ENCODE peak calls at places on chromosomes 13 and 19, in nine cellular contexts. One of them, this sample, is unnamed.
A peak's percentile ranks its signal among the peaks of the same experiment; 100 is the strongest.

GRCh38 chr13:48449656-48450055 is 36.7 kb upstream of the LPAR6 start:
- DNase-seq in coronary artery: no peak
- DNase-seq in heart left ventricle: no peak
- DNase-seq in left ventricle myocardium inferior: no peak
- DNase-seq in colonic mucosa: no peak
- DNase-seq in pancreas: no peak
- DNase-seq in transverse colon: no peak
- DNase-seq in adrenal gland: no peak
- DNase-seq in spleen: no peak
- DNase-seq in this sample: no peak

GRCh38 chr19:53612762-53613526 is 18.9 kb upstream of the DPRX start:
- DNase-seq in spleen: no peak
- DNase-seq in pancreas: no peak
- DNase-seq in left ventricle myocardium inferior: no peak
- DNase-seq in heart left ventricle: no peak
- DNase-seq in coronary artery: no peak
- DNase-seq in adrenal gland: no peak
- DNase-seq in transverse colon: no peak
- DNase-seq in colonic mucosa: no peak
- DNase-seq in this sample: no peak

GRCh38 chr19:56566904-56567273 is 379 bp upstream of the ZNF470 start:
- DNase-seq in colonic mucosa: peak; percentile 67
- DNase-seq in heart left ventricle: peak; percentile 64
- DNase-seq in adrenal gland: peak; percentile 50
- DNase-seq in spleen: peak; percentile 84
- DNase-seq in coronary artery: no peak
- DNase-seq in transverse colon: peak; percentile 47
- DNase-seq in pancreas: peak; percentile 73
- DNase-seq in left ventricle myocardium inferior: peak; percentile 67
- DNase-seq in this sample: peak; percentile 54

GRCh38 chr13:106484755-106485193 is 50.7 kb downstream of the EFNB2 start:
- DNase-seq in transverse colon: no peak
- DNase-seq in coronary artery: no peak
- DNase-seq in adrenal gland: no peak
- DNase-seq in left ventricle myocardium inferior: no peak
- DNase-seq in colonic mucosa: no peak
- DNase-seq in heart left ventricle: peak; percentile 48
- DNase-seq in spleen: no peak
- DNase-seq in pancreas: no peak
- DNase-seq in this sample: no peak

GRCh38 chr19:41646589-41647204 is 19.8 kb upstream of the CEACAM4 start:
- DNase-seq in pancreas: peak; percentile 76
- DNase-seq in coronary artery: no peak
- DNase-seq in spleen: peak; percentile 84
- DNase-seq in left ventricle myocardium inferior: no peak
- DNase-seq in adrenal gland: peak; percentile 15
- DNase-seq in transverse colon: no peak
- DNase-seq in colonic mucosa: no peak
- DNase-seq in heart left ventricle: no peak
- DNase-seq in this sample: peak; percentile 21

GRCh38 chr13:31922724-31923123 is 108.8 kb upstream of the FRY start:
- DNase-seq in left ventricle myocardium inferior: no peak
- DNase-seq in transverse colon: no peak
- DNase-seq in pancreas: no peak
- DNase-seq in colonic mucosa: no peak
- DNase-seq in coronary artery: no peak
- DNase-seq in adrenal gland: no peak
- DNase-seq in heart left ventricle: no peak
- DNase-seq in spleen: no peak
- DNase-seq in this sample: no peak

GRCh38 chr19:16391301-16392055 is 66.9 kb downstream of the KLF2 start:
- DNase-seq in pancreas: no peak
- DNase-seq in heart left ventricle: no peak
- DNase-seq in colonic mucosa: no peak
- DNase-seq in coronary artery: no peak
- DNase-seq in spleen: peak; percentile 58
- DNase-seq in transverse colon: no peak
- DNase-seq in left ventricle myocardium inferior: no peak
- DNase-seq in adrenal gland: no peak
- DNase-seq in this sample: no peak

GRCh38 chr13:22454586-22454985 is 726.2 kb upstream of the SGCG start:
- DNase-seq in colonic mucosa: no peak
- DNase-seq in adrenal gland: peak; percentile 47
- DNase-seq in pancreas: no peak
- DNase-seq in spleen: no peak
- DNase-seq in left ventricle myocardium inferior: no peak
- DNase-seq in transverse colon: no peak
- DNase-seq in heart left ventricle: no peak
- DNase-seq in coronary artery: no peak
- DNase-seq in this sample: no peak

GRCh38 chr13:67230243-67230773 is at the start of gene PCDH9:
- DNase-seq in left ventricle myocardium inferior: peak; percentile 96
- DNase-seq in transverse colon: peak; percentile 87
- DNase-seq in spleen: peak; percentile 95
- DNase-seq in heart left ventricle: peak; percentile 96
- DNase-seq in coronary artery: peak; percentile 96
- DNase-seq in pancreas: peak; percentile 94
- DNase-seq in colonic mucosa: peak; percentile 94
- DNase-seq in adrenal gland: peak; percentile 93
- DNase-seq in this sample: peak; percentile 95

DNA sequence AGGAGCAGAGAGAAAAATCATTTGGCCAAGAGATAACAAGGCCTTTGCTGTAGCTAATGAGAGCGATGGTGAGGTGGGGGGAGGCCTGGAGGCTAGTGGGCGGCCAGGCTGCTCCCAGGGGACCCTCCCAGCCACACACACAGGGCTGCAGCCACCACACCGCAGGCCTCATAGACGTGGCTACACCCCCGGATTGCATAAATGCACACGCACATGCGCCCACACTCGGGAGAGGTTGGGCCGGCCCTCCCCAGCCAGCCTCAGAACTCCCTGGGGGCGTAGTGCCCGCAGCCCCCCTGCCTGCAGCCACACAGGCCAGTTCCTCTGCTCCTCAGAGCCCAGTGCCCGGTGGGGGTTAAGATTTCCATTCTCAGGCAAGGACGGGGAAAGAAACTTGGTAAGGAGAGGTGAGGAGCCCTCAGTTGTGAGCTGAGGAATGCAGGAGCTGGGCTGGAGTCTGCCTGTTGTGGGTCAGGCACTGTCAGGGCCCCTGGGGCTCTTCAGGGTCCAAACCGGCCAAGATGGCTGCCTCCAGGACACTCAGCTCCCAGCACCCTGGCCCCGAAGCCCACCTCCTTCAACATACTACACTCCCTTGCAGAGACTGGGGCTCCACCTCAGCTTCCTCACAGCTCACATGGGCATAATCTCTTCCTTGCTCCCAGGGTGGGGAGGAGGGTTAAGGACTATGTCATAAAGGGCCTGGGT is 8.0 kb downstream of the PTH2 start:
- DNase-seq in adrenal gland: no peak
- DNase-seq in heart left ventricle: no peak
- DNase-seq in left ventricle myocardium inferior: no peak
- DNase-seq in coronary artery: no peak
- DNase-seq in pancreas: no peak
- DNase-seq in colonic mucosa: no peak
- DNase-seq in spleen: no peak
- DNase-seq in transverse colon: no peak
- DNase-seq in this sample: no peak
- H3K27ac ChIP-seq in adrenal gland: no peak overlapping the region
- H3K27ac ChIP-seq in heart left ventricle: no peak overlapping the region
- H3K27ac ChIP-seq in left ventricle myocardium inferior: no peak overlapping the region
- H3K27ac ChIP-seq in coronary artery: no peak overlapping the region
- H3K27ac ChIP-seq in pancreas: no peak overlapping the region
- H3K27ac ChIP-seq in colonic mucosa: no peak overlapping the region
- H3K27ac ChIP-seq in spleen: no peak overlapping the region
- H3K27ac ChIP-seq in transverse colon: no peak overlapping the region
- H3K27ac ChIP-seq in this sample: no peak overlapping the region

DNA sequence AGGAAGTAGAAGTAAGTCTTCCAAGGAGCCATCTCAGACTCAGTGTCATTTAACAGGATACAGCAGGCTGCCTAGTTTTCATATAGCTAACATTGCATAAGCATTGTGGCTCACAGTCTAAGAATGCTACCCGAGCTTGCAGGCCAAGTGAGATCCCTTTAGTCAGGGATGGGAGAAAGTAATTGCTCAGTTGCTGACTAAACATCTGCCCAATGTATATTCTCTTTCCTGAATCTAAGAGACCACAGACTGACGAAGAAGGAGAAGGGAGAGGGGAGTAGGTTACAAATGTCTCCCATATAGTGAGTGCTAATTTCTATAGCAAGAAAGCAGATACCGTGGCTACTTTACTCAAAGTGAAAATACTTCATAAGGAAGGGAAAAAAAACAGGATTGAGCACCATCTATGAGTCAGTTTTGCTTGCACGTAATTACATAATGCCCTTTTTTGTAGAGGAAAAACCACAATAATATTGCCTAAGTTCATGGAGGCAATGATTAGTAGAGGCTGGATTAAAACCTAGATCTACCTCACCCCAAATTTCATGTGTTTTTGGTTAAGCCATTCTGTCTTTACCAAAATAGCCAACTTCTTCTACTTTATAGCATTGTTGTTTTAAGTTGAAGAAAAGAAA is 454.0 kb downstream of the COG6 start:
- DNase-seq in left ventricle myocardium inferior: no peak
- DNase-seq in spleen: no peak
- DNase-seq in coronary artery: no peak
- DNase-seq in transverse colon: no peak
- DNase-seq in heart left ventricle: no peak
- DNase-seq in colonic mucosa: no peak
- DNase-seq in adrenal gland: no peak
- DNase-seq in pancreas: no peak
- DNase-seq in this sample: no peak
- H3K27ac ChIP-seq in left ventricle myocardium inferior: no peak overlapping the region
- H3K27ac ChIP-seq in spleen: no peak overlapping the region
- H3K27ac ChIP-seq in coronary artery: peak overlapping the region; percentile 50
- H3K27ac ChIP-seq in transverse colon: no peak overlapping the region
- H3K27ac ChIP-seq in heart left ventricle: no peak overlapping the region
- H3K27ac ChIP-seq in colonic mucosa: no peak overlapping the region
- H3K27ac ChIP-seq in adrenal gland: no peak overlapping the region
- H3K27ac ChIP-seq in pancreas: no peak overlapping the region
- H3K27ac ChIP-seq in this sample: no peak overlapping the region

GRCh38 chr13:39656325-39656677 is 839 bp downstream of the COG6 start:
- DNase-seq in colonic mucosa: no peak
- DNase-seq in left ventricle myocardium inferior: no peak
- DNase-seq in pancreas: no peak
- DNase-seq in transverse colon: no peak
- DNase-seq in spleen: no peak
- DNase-seq in heart left ventricle: no peak
- DNase-seq in coronary artery: no peak
- DNase-seq in adrenal gland: no peak
- DNase-seq in this sample: no peak

GRCh38 chr13:39655569-39656324 is at the start of gene COG6:
- DNase-seq in transverse colon: peak; percentile 94
- DNase-seq in heart left ventricle: peak; percentile 87
- DNase-seq in left ventricle myocardium inferior: peak; percentile 92
- DNase-seq in coronary artery: peak; percentile 91
- DNase-seq in pancreas: peak; percentile 99
- DNase-seq in spleen: peak; percentile 97
- DNase-seq in colonic mucosa: peak; percentile 94
- DNase-seq in adrenal gland: peak; percentile 88
- DNase-seq in this sample: peak; percentile 89

GRCh38 chr13:39655041-39655568 is 357 bp upstream of the COG6 start:
- DNase-seq in coronary artery: no peak
- DNase-seq in colonic mucosa: no peak
- DNase-seq in spleen: no peak
- DNase-seq in transverse colon: no peak
- DNase-seq in pancreas: no peak
- DNase-seq in heart left ventricle: no peak
- DNase-seq in left ventricle myocardium inferior: no peak
- DNase-seq in adrenal gland: no peak
- DNase-seq in this sample: no peak
- H3K27ac ChIP-seq in coronary artery: peak overlapping the region; percentile 83
- H3K27ac ChIP-seq in colonic mucosa: peak overlapping the region; percentile 38
- H3K27ac ChIP-seq in spleen: peak overlapping the region; percentile 86
- H3K27ac ChIP-seq in transverse colon: peak overlapping the region; percentile 80
- H3K27ac ChIP-seq in pancreas: peak overlapping the region; percentile 72
- H3K27ac ChIP-seq in heart left ventricle: peak overlapping the region; percentile 67
- H3K27ac ChIP-seq in left ventricle myocardium inferior: peak overlapping the region; percentile 86
- H3K27ac ChIP-seq in adrenal gland: no peak overlapping the region
- H3K27ac ChIP-seq in this sample: peak overlapping the region; percentile 83

DNA sequence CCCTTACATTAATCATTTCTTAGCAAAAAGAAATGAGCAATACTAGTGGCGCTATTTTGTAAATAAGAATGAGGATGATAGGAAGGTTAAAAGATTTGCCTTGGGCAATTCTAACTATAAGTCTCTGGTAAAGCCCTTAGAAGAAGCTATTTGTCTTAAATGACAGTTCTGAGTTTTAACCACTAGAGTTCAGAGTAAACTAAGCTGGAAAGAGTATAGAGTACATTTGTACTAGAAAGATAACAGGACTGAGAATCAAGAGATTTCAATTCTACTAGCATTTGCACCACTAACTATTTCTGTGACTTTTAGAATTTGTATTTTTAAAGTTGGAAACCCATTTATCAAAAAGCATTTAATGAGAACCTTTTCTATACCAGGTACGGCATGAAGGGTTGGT is 750.3 kb downstream of the OLFM4 start:
- DNase-seq in pancreas: no peak
- DNase-seq in spleen: no peak
- DNase-seq in coronary artery: no peak
- DNase-seq in left ventricle myocardium inferior: no peak
- DNase-seq in transverse colon: no peak
- DNase-seq in heart left ventricle: no peak
- DNase-seq in colonic mucosa: no peak
- DNase-seq in adrenal gland: no peak
- DNase-seq in this sample: no peak
- H3K27ac ChIP-seq in pancreas: no peak overlapping the region
- H3K27ac ChIP-seq in spleen: no peak overlapping the region
- H3K27ac ChIP-seq in coronary artery: no peak overlapping the region
- H3K27ac ChIP-seq in left ventricle myocardium inferior: no peak overlapping the region
- H3K27ac ChIP-seq in transverse colon: no peak overlapping the region
- H3K27ac ChIP-seq in heart left ventricle: no peak overlapping the region
- H3K27ac ChIP-seq in colonic mucosa: no peak overlapping the region
- H3K27ac ChIP-seq in adrenal gland: no peak overlapping the region
- H3K27ac ChIP-seq in this sample: no peak overlapping the region

DNA sequence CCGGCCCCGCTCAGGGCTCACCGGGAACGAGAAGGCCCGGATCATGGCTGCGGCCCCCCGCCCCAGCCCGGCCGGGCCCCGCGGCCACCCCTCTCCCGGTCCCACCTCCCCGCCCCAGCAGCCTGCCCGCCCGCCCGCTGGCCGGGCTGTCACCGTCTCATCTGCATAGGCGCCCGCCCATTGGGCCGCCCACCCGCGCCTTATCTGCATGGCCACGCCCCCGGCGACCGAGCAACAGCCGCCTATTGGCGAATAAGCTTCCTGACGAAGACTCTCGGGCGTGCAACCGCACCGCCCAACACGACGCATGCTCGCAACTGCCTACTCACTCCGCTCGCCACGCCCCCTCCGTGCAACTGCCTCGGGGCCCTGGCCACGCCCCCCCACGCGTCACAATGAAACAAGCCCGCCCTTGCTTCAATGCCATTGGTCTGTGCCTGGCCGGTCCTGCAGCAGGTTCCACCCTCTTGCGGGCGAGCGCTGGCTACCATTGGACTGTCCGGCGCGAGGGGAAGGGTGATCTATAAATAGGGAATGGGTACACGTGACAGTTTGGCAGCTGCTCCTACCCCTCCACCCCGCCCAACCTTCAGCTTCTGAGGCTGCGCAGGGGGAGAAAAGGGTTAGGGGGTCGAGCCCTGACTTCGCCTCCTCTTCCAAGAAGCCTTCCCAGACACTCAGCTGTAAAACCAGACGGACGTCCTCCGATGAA is at the start of gene DACT3:
- DNase-seq in spleen: peak; percentile 100
- DNase-seq in pancreas: peak; percentile 100
- DNase-seq in colonic mucosa: peak; percentile 100
- DNase-seq in left ventricle myocardium inferior: peak; percentile 100
- DNase-seq in adrenal gland: peak; percentile 100
- DNase-seq in coronary artery: peak; percentile 100
- DNase-seq in transverse colon: peak; percentile 100
- DNase-seq in heart left ventricle: peak; percentile 100
- DNase-seq in this sample: peak; percentile 100
- H3K27ac ChIP-seq in spleen: peak within 1 kb of the TSS; percentile 83
- H3K27ac ChIP-seq in pancreas: no peak within 1 kb of the TSS
- H3K27ac ChIP-seq in colonic mucosa: peak within 1 kb of the TSS; percentile 51
- H3K27ac ChIP-seq in left ventricle myocardium inferior: peak within 1 kb of the TSS; percentile 82
- H3K27ac ChIP-seq in adrenal gland: peak within 1 kb of the TSS; percentile 59
- H3K27ac ChIP-seq in coronary artery: peak within 1 kb of the TSS; percentile 98
- H3K27ac ChIP-seq in transverse colon: peak within 1 kb of the TSS; percentile 89
- H3K27ac ChIP-seq in heart left ventricle: peak within 1 kb of the TSS; percentile 39
- H3K27ac ChIP-seq in this sample: peak within 1 kb of the TSS; percentile 64